ENCODE peak calls at places on chromosomes 13 and 19, in six cellular contexts. One of them, this sample, is unnamed.

GRCh38 chr13:39105110-39105509 is 66.9 kb downstream of the NHLRC3 start:
- DNase-seq in mesenchymal stem cell: no peak
- DNase-seq in H9: no peak
- DNase-seq in DND-41: no peak
- DNase-seq in GM23338: no peak
- DNase-seq in neuronal stem cell: no peak
- DNase-seq in this sample: peak

GRCh38 chr13:27920677-27921420 is 1.0 kb downstream of the PDX1 start:
- DNase-seq in neuronal stem cell: peak
- DNase-seq in mesenchymal stem cell: peak
- DNase-seq in GM23338: peak
- DNase-seq in H9: peak
- DNase-seq in DND-41: no peak
- DNase-seq in this sample: no peak

GRCh38 chr13:110575322-110576069 is 14.0 kb upstream of the RAB20 start:
- DNase-seq in DND-41: no peak
- DNase-seq in neuronal stem cell: no peak
- DNase-seq in GM23338: no peak
- DNase-seq in mesenchymal stem cell: peak
- DNase-seq in H9: peak
- DNase-seq in this sample: no peak

GRCh38 chr13:50576156-50576555 is 267.3 kb downstream of the DLEU7 start:
- DNase-seq in GM23338: no peak
- DNase-seq in H9: no peak
- DNase-seq in neuronal stem cell: no peak
- DNase-seq in DND-41: no peak
- DNase-seq in mesenchymal stem cell: no peak
- DNase-seq in this sample: no peak

GRCh38 chr19:23991170-23991569 is 76.5 kb downstream of the ZNF726 start:
- DNase-seq in DND-41: peak
- DNase-seq in H9: no peak
- DNase-seq in GM23338: peak
- DNase-seq in mesenchymal stem cell: no peak
- DNase-seq in neuronal stem cell: no peak
- DNase-seq in this sample: no peak

GRCh38 chr13:28473044-28473443 is 21.9 kb downstream of the FLT1 start:
- DNase-seq in neuronal stem cell: no peak
- DNase-seq in GM23338: no peak
- DNase-seq in mesenchymal stem cell: no peak
- DNase-seq in DND-41: no peak
- DNase-seq in H9: no peak
- DNase-seq in this sample: no peak

GRCh38 chr13:66009241-66009640 is 1220.9 kb downstream of the PCDH9 start:
- DNase-seq in neuronal stem cell: no peak
- DNase-seq in H9: no peak
- DNase-seq in mesenchymal stem cell: no peak
- DNase-seq in DND-41: no peak
- DNase-seq in GM23338: no peak
- DNase-seq in this sample: no peak

GRCh38 chr13:93425411-93425810 is 198.8 kb downstream of the GPC6 start:
- DNase-seq in neuronal stem cell: no peak
- DNase-seq in H9: no peak
- DNase-seq in DND-41: no peak
- DNase-seq in GM23338: no peak
- DNase-seq in mesenchymal stem cell: no peak
- DNase-seq in this sample: no peak

GRCh38 chr19:6278740-6279619 is 795 bp downstream of the MLLT1 start:
- DNase-seq in H9: no peak
- DNase-seq in mesenchymal stem cell: peak
- DNase-seq in neuronal stem cell: no peak
- DNase-seq in GM23338: no peak
- DNase-seq in DND-41: peak
- DNase-seq in this sample: peak

GRCh38 chr13:20546559-20546958 is 20.4 kb upstream of the IFT88 start:
- DNase-seq in DND-41: no peak
- DNase-seq in neuronal stem cell: no peak
- DNase-seq in mesenchymal stem cell: no peak
- DNase-seq in H9: no peak
- DNase-seq in GM23338: no peak
- DNase-seq in this sample: peak

GRCh38 chr13:50599927-50600326 is 243.6 kb downstream of the DLEU7 start:
- DNase-seq in H9: no peak
- DNase-seq in mesenchymal stem cell: no peak
- DNase-seq in GM23338: no peak
- DNase-seq in neuronal stem cell: no peak
- DNase-seq in DND-41: no peak
- DNase-seq in this sample: no peak

GRCh38 chr19:6220385-6221191 is 59.2 kb downstream of the MLLT1 start:
- DNase-seq in neuronal stem cell: no peak
- DNase-seq in GM23338: no peak
- DNase-seq in mesenchymal stem cell: no peak
- DNase-seq in H9: no peak
- DNase-seq in DND-41: no peak
- DNase-seq in this sample: no peak

GRCh38 chr13:57874530-57874929 is 243.0 kb downstream of the PCDH17 start:
- DNase-seq in H9: no peak
- DNase-seq in DND-41: no peak
- DNase-seq in mesenchymal stem cell: no peak
- DNase-seq in neuronal stem cell: no peak
- DNase-seq in GM23338: no peak
- DNase-seq in this sample: no peak

GRCh38 chr13:98523455-98524102 is 53.3 kb downstream of the STK24 start:
- DNase-seq in neuronal stem cell: no peak
- DNase-seq in mesenchymal stem cell: no peak
- DNase-seq in H9: no peak
- DNase-seq in GM23338: no peak
- DNase-seq in DND-41: no peak
- DNase-seq in this sample: no peak

GRCh38 chr19:23312515-23312914 is 62.3 kb upstream of the ZNF724 start:
- DNase-seq in mesenchymal stem cell: no peak
- DNase-seq in GM23338: no peak
- DNase-seq in DND-41: no peak
- DNase-seq in H9: no peak
- DNase-seq in neuronal stem cell: no peak
- DNase-seq in this sample: no peak

GRCh38 chr19:12974301-12975220 is 5.2 kb downstream of the DAND5 start:
- DNase-seq in H9: no peak
- DNase-seq in GM23338: no peak
- DNase-seq in mesenchymal stem cell: no peak
- DNase-seq in DND-41: no peak
- DNase-seq in neuronal stem cell: no peak
- DNase-seq in this sample: no peak

GRCh38 chr19:48638831-48639381 is 1.7 kb upstream of the DBP start:
- DNase-seq in DND-41: peak
- DNase-seq in neuronal stem cell: no peak
- DNase-seq in H9: peak
- DNase-seq in mesenchymal stem cell: no peak
- DNase-seq in GM23338: peak
- DNase-seq in this sample: no peak

GRCh38 chr19:40674291-40674690 is 16.2 kb downstream of the NUMBL start:
- DNase-seq in mesenchymal stem cell: no peak
- DNase-seq in neuronal stem cell: no peak
- DNase-seq in H9: no peak
- DNase-seq in DND-41: no peak
- DNase-seq in GM23338: no peak
- DNase-seq in this sample: no peak

GRCh38 chr13:54980651-54981050 is 1952.0 kb downstream of the OLFM4 start:
- DNase-seq in GM23338: no peak
- DNase-seq in mesenchymal stem cell: peak
- DNase-seq in DND-41: peak
- DNase-seq in H9: no peak
- DNase-seq in neuronal stem cell: no peak
- DNase-seq in this sample: no peak

GRCh38 chr13:30862707-30863106 is 43.4 kb upstream of the MEDAG start:
- DNase-seq in H9: no peak
- DNase-seq in DND-41: no peak
- DNase-seq in GM23338: peak
- DNase-seq in mesenchymal stem cell: no peak
- DNase-seq in neuronal stem cell: no peak
- DNase-seq in this sample: no peak

GRCh38 chr13:93270769-93271753 is 44.5 kb downstream of the GPC6 start:
- DNase-seq in GM23338: no peak
- DNase-seq in mesenchymal stem cell: peak
- DNase-seq in neuronal stem cell: no peak
- DNase-seq in DND-41: no peak
- DNase-seq in H9: no peak
- DNase-seq in this sample: no peak

GRCh38 chr13:97226788-97227627 is 4.9 kb downstream of the MBNL2 start:
- DNase-seq in mesenchymal stem cell: peak
- DNase-seq in DND-41: peak
- DNase-seq in H9: peak
- DNase-seq in neuronal stem cell: no peak
- DNase-seq in GM23338: peak
- DNase-seq in this sample: no peak

GRCh38 chr19:38647966-38648788 is 728 bp downstream of the ACTN4 start:
- DNase-seq in DND-41: peak
- DNase-seq in neuronal stem cell: no peak
- DNase-seq in mesenchymal stem cell: peak
- DNase-seq in H9: no peak
- DNase-seq in GM23338: no peak
- DNase-seq in this sample: peak
- H2AFZ ChIP-seq in DND-41: peak
- H2AFZ ChIP-seq in neuronal stem cell: peak
- H2AFZ ChIP-seq in mesenchymal stem cell: no peak
- H2AFZ ChIP-seq in H9: no peak
- H2AFZ ChIP-seq in GM23338: no peak
- H2AFZ ChIP-seq in this sample: no peak

DNA sequence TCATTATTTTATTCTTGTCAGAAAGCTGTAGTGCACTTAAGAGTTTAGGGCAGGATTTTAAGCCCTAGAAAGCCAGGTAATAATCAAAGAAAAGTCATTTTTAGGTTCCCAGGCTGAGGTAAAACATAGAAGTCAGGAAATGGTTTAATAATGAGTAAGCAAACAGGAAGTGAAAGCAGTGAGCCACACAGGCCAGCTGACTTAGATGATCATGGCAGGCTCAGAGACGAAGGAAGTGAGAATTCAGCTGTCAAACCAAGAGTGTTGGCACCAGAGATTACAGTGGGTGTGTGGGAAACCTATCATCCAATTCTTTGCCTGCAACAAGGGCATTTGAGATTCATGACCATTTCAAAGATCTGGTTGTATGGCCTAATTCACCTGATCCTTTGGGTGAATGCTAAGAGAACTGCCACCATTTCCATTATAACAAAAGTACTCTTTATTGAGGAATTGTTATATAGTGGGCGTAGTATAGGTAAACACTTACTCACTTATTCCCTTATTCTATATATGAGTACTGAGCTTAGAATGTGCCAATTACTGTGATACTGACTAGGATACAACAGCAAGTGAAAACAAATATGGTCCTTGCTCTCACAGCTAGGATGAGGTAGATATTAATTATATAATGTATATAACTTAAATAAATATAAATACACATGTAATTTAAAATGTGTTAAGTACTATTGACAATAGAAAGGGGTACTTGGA is 103.7 kb upstream of the EDNRB start:
- DNase-seq in H9: no peak
- DNase-seq in neuronal stem cell: no peak
- DNase-seq in DND-41: peak
- DNase-seq in GM23338: no peak
- DNase-seq in mesenchymal stem cell: peak
- DNase-seq in this sample: peak
- H2AFZ ChIP-seq in H9: peak
- H2AFZ ChIP-seq in neuronal stem cell: peak
- H2AFZ ChIP-seq in DND-41: peak
- H2AFZ ChIP-seq in GM23338: peak
- H2AFZ ChIP-seq in mesenchymal stem cell: no peak
- H2AFZ ChIP-seq in this sample: no peak

GRCh38 chr13:109140777-109141354 is 511.5 kb downstream of the MYO16 start:
- DNase-seq in H9: no peak
- DNase-seq in DND-41: no peak
- DNase-seq in mesenchymal stem cell: no peak
- DNase-seq in neuronal stem cell: no peak
- DNase-seq in GM23338: peak
- DNase-seq in this sample: no peak
- H2AFZ ChIP-seq in H9: no peak
- H2AFZ ChIP-seq in DND-41: no peak
- H2AFZ ChIP-seq in mesenchymal stem cell: no peak
- H2AFZ ChIP-seq in neuronal stem cell: no peak
- H2AFZ ChIP-seq in GM23338: peak
- H2AFZ ChIP-seq in this sample: no peak

DNA sequence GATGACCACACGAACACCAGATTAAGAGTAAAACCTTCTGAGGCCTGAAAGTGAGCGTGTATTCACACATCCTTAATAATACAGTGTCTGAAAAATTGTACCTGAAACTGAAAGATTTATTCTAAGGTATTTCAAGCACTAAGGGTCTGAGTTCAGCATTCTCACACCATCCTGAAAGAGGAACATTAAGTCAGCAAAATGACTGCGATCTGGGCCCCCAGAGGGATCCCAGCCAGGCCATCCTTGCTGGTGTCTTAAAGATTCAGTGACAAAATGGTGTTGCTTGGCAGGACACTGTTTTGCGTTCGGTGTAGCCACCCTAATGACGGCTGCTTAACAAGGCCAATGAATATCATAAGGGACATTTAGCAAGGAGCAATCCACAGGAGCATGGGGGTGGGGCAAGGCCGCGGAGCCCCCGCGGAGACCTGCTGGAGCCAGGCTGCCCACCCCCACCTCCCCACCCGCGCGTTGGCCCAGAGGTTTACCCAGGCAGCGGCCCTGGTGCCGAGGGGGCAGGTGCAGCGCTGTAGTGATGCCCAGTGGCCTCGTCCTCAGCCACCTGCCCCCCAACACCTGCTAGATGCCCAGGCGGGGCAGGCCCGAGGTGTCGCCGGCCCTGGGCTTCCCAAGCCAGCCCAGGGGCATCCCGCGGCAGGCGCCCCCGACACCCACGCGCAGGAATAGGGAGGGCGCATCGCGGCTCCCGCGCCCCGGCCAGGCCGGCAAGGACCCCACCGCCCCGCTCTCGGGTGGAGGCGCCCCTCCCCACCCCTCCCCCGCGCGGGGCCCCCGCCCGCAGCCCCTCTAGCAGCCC is 742 bp downstream of the NALCN start:
- DNase-seq in H9: no peak
- DNase-seq in neuronal stem cell: no peak
- DNase-seq in GM23338: peak
- DNase-seq in DND-41: no peak
- DNase-seq in mesenchymal stem cell: no peak
- DNase-seq in this sample: no peak
- H2AFZ ChIP-seq in H9: no peak
- H2AFZ ChIP-seq in neuronal stem cell: peak
- H2AFZ ChIP-seq in GM23338: peak
- H2AFZ ChIP-seq in DND-41: no peak
- H2AFZ ChIP-seq in mesenchymal stem cell: peak
- H2AFZ ChIP-seq in this sample: no peak

This sample was measured in Karpas-422.